ENCODE peak calls at places on chromosomes 2 and 18, in five cellular contexts. M is activated CD4-positive, alpha-beta T cell treated with anti-CD3 and anti-CD28 coated beads, Interleukin-2, amount 50 U/mL, for 1 hour; B is suprapubic skin; D is AG04449; S is stimulated activated CD4-positive, alpha-beta T cell treated with anti-CD3 and anti-CD28 coated beads, TNF-alpha, amount 100 ng/mL, for 24 hours. H is an unnamed sample.

GRCh38 chr2:150062416-150062815 is 425.1 kb downstream of the RND3 start:
- DNase-seq in S (no peak), B (no peak), D (no peak), M (no peak), H (no peak)

GRCh38 chr2:71943238-71944182 is 204.2 kb downstream of the CYP26B1 start:
- DNase-seq in B (no peak), M (no peak), D (no peak), S (no peak), H (no peak)

GRCh38 chr2:120842456-120843439 is 107.1 kb downstream of the GLI2 start:
- DNase-seq in D (no peak), S (no peak), M (no peak), B (no peak), H (peak)

GRCh38 chr2:97726311-97727064 is 13.1 kb downstream of the ZAP70 start:
- DNase-seq in B (no peak), S (no peak), D (no peak), M (no peak), H (no peak)

GRCh38 chr2:173998386-173998785 is 33.2 kb upstream of the SP3 start:
- DNase-seq in M (no peak), S (no peak), D (no peak), B (no peak), H (no peak)

GRCh38 chr2:181005809-181006208 is 25.4 kb downstream of the UBE2E3 start:
- DNase-seq in D (no peak), B (no peak), S (no peak), M (no peak), H (no peak)

GRCh38 chr2:3602553-3603339 is 7.8 kb downstream of the COLEC11 start:
- DNase-seq in B (peak), S (no peak), M (no peak), D (no peak), H (no peak)

GRCh38 chr2:85853499-85854165 is 35.2 kb downstream of the ST3GAL5 start:
- DNase-seq in B (no peak), M (no peak), D (no peak), S (no peak), H (no peak)

GRCh38 chr2:165407464-165407863 is 62.0 kb upstream of the CSRNP3 start:
- DNase-seq in M (no peak), S (no peak), D (no peak), B (no peak), H (no peak)

GRCh38 chr18:24656044-24656443 is 195.6 kb downstream of the HRH4 start:
- DNase-seq in M (no peak), D (no peak), S (no peak), B (no peak), H (no peak)

GRCh38 chr2:1602359-1603010 is 141.8 kb downstream of the PXDN start:
- DNase-seq in S (no peak), D (no peak), M (no peak), B (no peak), H (no peak)

GRCh38 chr2:128691526-128691925 is 372.9 kb upstream of the HS6ST1 start:
- DNase-seq in S (no peak), D (no peak), B (no peak), M (no peak), H (no peak)

GRCh38 chr2:121233486-121234110 is 51.4 kb downstream of the TFCP2L1 start:
- DNase-seq in M (no peak), S (no peak), B (no peak), D (no peak), H (no peak)

GRCh38 chr2:170739048-170739447 is 23.9 kb downstream of the SP5 start:
- DNase-seq in M (no peak), D (peak), B (no peak), S (no peak), H (peak)